ENCODE peak calls at places on chromosomes 7 and 10, in five cellular contexts. O is left ventricle myocardium inferior; L is CD8-positive, alpha-beta T cell; V is heart left ventricle; J is body of pancreas. U is an unnamed sample.

GRCh38 chr10:106635947-106636346 is 528.6 kb downstream of the SORCS1 start:
- DNase-seq in O (no peak), L (no peak), V (no peak), J (no peak), U (no peak)

GRCh38 chr7:77531038-77531437 is 6.1 kb upstream of the PTPN12 start:
- DNase-seq in O (no peak), L (no peak), V (no peak), J (no peak), U (no peak)

GRCh38 chr10:60149003-60149402 is 240.7 kb downstream of the ANK3 start:
- DNase-seq in O (no peak), L (no peak), V (no peak), J (no peak), U (no peak)

GRCh38 chr7:37971491-37971890 is 51.1 kb downstream of the EPDR1 start:
- DNase-seq in O (no peak), L (no peak), V (no peak), J (no peak), U (no peak)

GRCh38 chr7:111982804-111983203 is 223.4 kb downstream of the DOCK4 start:
- DNase-seq in O (no peak), L (no peak), V (no peak), J (no peak), U (no peak)

GRCh38 chr7:41700044-41700471 is 2.8 kb downstream of the INHBA start:
- DNase-seq in O (no peak), L (no peak), V (no peak), J (no peak), U (no peak)

GRCh38 chr7:18754766-18755165 is 259.2 kb downstream of the HDAC9 start:
- DNase-seq in O (no peak), L (no peak), V (no peak), J (no peak), U (no peak)

GRCh38 chr7:99679400-99680191 is at the start of gene CYP3A5:
- DNase-seq in O (no peak), L (no peak), V (no peak), J (peak; percentile 86), U (peak; percentile 99)

GRCh38 chr7:17485368-17485767 is 186.9 kb downstream of the AHR start:
- DNase-seq in O (no peak), L (no peak), V (no peak), J (no peak), U (no peak)

GRCh38 chr10:22339761-22340361 is 5.4 kb upstream of the SPAG6 start:
- DNase-seq in O (no peak), L (no peak), V (no peak), J (no peak), U (no peak)

GRCh38 chr7:151008511-151009323 is 15.6 kb downstream of the ATG9B start:
- DNase-seq in O (peak; percentile 74), L (peak; percentile 83), V (peak; percentile 91), J (peak; percentile 80), U (peak; percentile 53)

GRCh38 chr7:148303295-148304013 is 287.1 kb upstream of the C7orf33 start:
- DNase-seq in O (peak; percentile 84), L (no peak), V (peak; percentile 77), J (peak; percentile 57), U (no peak)

GRCh38 chr10:33134011-33134751 is 176.2 kb upstream of the ITGB1 start:
- DNase-seq in O (no peak), L (peak; percentile 51), V (no peak), J (peak; percentile 75), U (peak; percentile 99)

GRCh38 chr10:19158870-19159269 is 110.3 kb downstream of the MALRD1 start:
- DNase-seq in O (no peak), L (no peak), V (no peak), J (no peak), U (peak; percentile 6)

GRCh38 chr7:98211676-98212531 is 665 bp downstream of the BHLHA15 start:
- DNase-seq in O (no peak), L (no peak), V (no peak), J (peak; percentile 58), U (no peak)

GRCh38 chr7:106866298-106867281 is 1.5 kb downstream of the PIK3CG start:
- DNase-seq in O (no peak), L (no peak), V (no peak), J (no peak), U (no peak)

GRCh38 chr7:69429817-69430501 is 168.3 kb upstream of the AUTS2 start:
- DNase-seq in O (peak; percentile 68), L (no peak), V (peak; percentile 82), J (peak; percentile 13), U (no peak)

GRCh38 chr10:43026039-43026973 is 50.6 kb upstream of the RET start:
- DNase-seq in O (no peak), L (no peak), V (no peak), J (no peak), U (peak; percentile 20)

GRCh38 chr10:15739437-15739970 is 19.8 kb upstream of the ITGA8 start:
- DNase-seq in O (no peak), L (no peak), V (no peak), J (no peak), U (no peak)

GRCh38 chr7:78134256-78134655 is 335.7 kb downstream of the PHTF2 start:
- DNase-seq in O (no peak), L (no peak), V (no peak), J (no peak), U (peak; percentile 2)

GRCh38 chr10:67553266-67553665 is 142.7 kb downstream of the CTNNA3 start:
- DNase-seq in O (no peak), L (no peak), V (no peak), J (no peak), U (no peak)

GRCh38 chr10:102773320-102773719 is 29.6 kb downstream of the WBP1L start:
- DNase-seq in O (no peak), L (no peak), V (no peak), J (no peak), U (no peak)

GRCh38 chr10:102767428-102768160 is 23.8 kb downstream of the WBP1L start:
- DNase-seq in O (no peak), L (no peak), V (no peak), J (no peak), U (no peak)

GRCh38 chr10:102770792-102771191 is 27.0 kb downstream of the WBP1L start:
- DNase-seq in O (no peak), L (no peak), V (no peak), J (peak; percentile 70), U (no peak)

GRCh38 chr10:102769375-102770107 is 25.8 kb downstream of the WBP1L start:
- DNase-seq in O (no peak), L (no peak), V (no peak), J (no peak), U (no peak)

DNA sequence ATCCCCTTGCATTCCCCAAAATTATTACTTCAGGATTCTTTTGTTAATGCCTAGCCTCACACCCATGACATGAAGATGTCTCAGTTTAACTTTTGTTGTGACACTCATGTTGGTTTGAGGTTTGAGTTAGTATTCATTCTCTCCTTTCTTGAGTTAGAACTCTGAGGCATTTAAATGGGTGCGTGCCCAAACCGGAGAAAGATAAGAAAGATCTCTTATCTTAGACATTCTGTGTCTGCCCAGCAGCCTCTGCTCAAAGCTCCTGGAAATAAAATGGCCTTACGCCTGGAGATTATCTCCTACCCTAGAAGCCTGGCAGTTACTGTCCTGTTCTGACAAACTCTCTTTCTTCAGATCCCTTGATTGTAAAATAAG is 26.3 kb downstream of the WBP1L start:
- DNase-seq in O (no peak), L (no peak), V (no peak), J (no peak), U (no peak)
- H3K4me1 ChIP-seq in O (peaks cover 87% of the 10 kb centered on the region), L (peaks cover 14% of the 10 kb centered on the region), V (peaks cover 42% of the 10 kb centered on the region), J (peaks cover 45% of the 10 kb centered on the region), U (peaks cover 9% of the 10 kb centered on the region)

GRCh38 chr10:124145109-124145860 is 51.9 kb upstream of the CHST15 start:
- DNase-seq in O (peak; percentile 48), L (no peak), V (peak; percentile 80), J (peak; percentile 41), U (peak; percentile 5)

GRCh38 chr10:124143721-124144120 is 50.3 kb upstream of the CHST15 start:
- DNase-seq in O (no peak), L (no peak), V (no peak), J (no peak), U (no peak)

GRCh38 chr10:124144536-124144935 is 51.1 kb upstream of the CHST15 start:
- DNase-seq in O (no peak), L (no peak), V (no peak), J (no peak), U (no peak)

GRCh38 chr10:124142296-124142853 is 49.0 kb upstream of the CHST15 start:
- DNase-seq in O (no peak), L (no peak), V (no peak), J (no peak), U (no peak)

GRCh38 chr10:124142960-124143359 is 49.6 kb upstream of the CHST15 start:
- DNase-seq in O (no peak), L (no peak), V (no peak), J (no peak), U (no peak)
- H3K4me1 ChIP-seq in O (peaks cover 9% of the 10 kb centered on the region), L (no peaks in the 10 kb centered on the region), V (no peaks in the 10 kb centered on the region), J (peaks cover 10% of the 10 kb centered on the region), U (no peaks in the 10 kb centered on the region)

DNA sequence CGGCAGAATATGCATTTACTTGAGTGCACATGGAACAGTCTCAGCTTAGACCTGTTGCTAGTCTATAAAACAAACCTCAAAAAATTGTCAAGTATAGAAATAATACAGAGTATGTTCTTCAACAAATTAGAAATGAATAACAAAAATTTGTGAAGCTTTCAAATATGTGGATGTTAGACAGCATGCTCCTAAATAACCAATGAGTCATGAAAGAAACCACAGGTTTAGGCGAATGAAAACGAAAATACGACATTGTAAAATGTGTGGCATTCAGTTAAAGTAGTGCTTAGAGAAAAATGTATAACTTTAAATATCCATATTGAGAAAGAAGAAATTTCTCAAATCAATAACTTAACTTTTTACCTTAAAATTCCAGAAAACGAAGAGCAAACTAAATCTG is 760.0 kb upstream of the SORCS1 start:
- DNase-seq in O (no peak), L (no peak), V (no peak), J (no peak), U (no peak)
- H3K4me1 ChIP-seq in O (no peaks in the 10 kb centered on the region), L (no peaks in the 10 kb centered on the region), V (no peaks in the 10 kb centered on the region), J (no peaks in the 10 kb centered on the region), U (no peaks in the 10 kb centered on the region)

DNA sequence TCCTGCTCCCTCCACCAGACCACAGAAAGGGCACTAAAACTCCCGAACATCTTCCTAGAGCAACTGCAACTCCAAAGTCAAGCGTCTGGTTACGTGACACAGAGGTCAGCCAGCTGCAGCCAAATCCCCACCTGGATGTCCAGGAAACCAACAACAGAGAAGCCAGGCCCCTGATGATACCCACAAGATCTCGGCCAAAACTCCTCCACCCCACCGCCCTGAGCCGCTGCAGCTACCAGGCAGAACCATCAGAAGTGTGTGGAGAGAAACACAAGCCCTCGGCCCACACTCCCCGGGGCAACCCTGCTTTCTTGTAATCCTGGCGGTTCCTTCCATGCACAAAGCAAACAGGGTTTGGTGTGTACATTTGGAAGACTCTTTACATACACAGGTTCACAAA is 8.7 kb downstream of the CHST15 start:
- DNase-seq in O (no peak), L (no peak), V (no peak), J (no peak), U (no peak)
- H3K4me1 ChIP-seq in O (no peaks in the 10 kb centered on the region), L (no peaks in the 10 kb centered on the region), V (no peaks in the 10 kb centered on the region), J (peaks cover 20% of the 10 kb centered on the region), U (peaks cover 2% of the 10 kb centered on the region)